ENCODE peak calls at places on chromosomes 12 and 14, in nine cellular contexts. One of them, this sample, is unnamed.

GRCh38 chr14:68718033-68718725 is 74.7 kb downstream of the ZFP36L1 start:
- DNase-seq in effector memory CD4-positive, alpha-beta T cell: no peak
- DNase-seq in KBM-7: no peak
- DNase-seq in thoracic aorta: no peak
- DNase-seq in iris pigment epithelial cell: no peak
- DNase-seq in activated effector memory CD4-positive, alpha-beta T cell treated with Interleukin-2 at 50 U/mL for 16 hours: no peak
- DNase-seq in stimulated activated naive CD4-positive, alpha-beta T cell treated with Interleukin-2 at 50 U/mL for 16 hours: no peak
- DNase-seq in ovary: no peak
- DNase-seq in effector memory CD8-positive, alpha-beta T cell: no peak
- DNase-seq in this sample: no peak

GRCh38 chr14:51302319-51303030 is 62.4 kb downstream of the TMX1 start:
- DNase-seq in effector memory CD4-positive, alpha-beta T cell: no peak
- DNase-seq in KBM-7: no peak
- DNase-seq in thoracic aorta: no peak
- DNase-seq in iris pigment epithelial cell: no peak
- DNase-seq in activated effector memory CD4-positive, alpha-beta T cell treated with Interleukin-2 at 50 U/mL for 16 hours: no peak
- DNase-seq in stimulated activated naive CD4-positive, alpha-beta T cell treated with Interleukin-2 at 50 U/mL for 16 hours: no peak
- DNase-seq in ovary: peak; percentile 31
- DNase-seq in effector memory CD8-positive, alpha-beta T cell: no peak
- DNase-seq in this sample: no peak

GRCh38 chr14:95137804-95138167 is 19.5 kb downstream of the DICER1 start:
- DNase-seq in effector memory CD4-positive, alpha-beta T cell: no peak
- DNase-seq in KBM-7: no peak
- DNase-seq in thoracic aorta: no peak
- DNase-seq in iris pigment epithelial cell: no peak
- DNase-seq in activated effector memory CD4-positive, alpha-beta T cell treated with Interleukin-2 at 50 U/mL for 16 hours: no peak
- DNase-seq in stimulated activated naive CD4-positive, alpha-beta T cell treated with Interleukin-2 at 50 U/mL for 16 hours: no peak
- DNase-seq in ovary: no peak
- DNase-seq in effector memory CD8-positive, alpha-beta T cell: no peak
- DNase-seq in this sample: no peak

GRCh38 chr12:27284751-27285150 is 40.7 kb downstream of the STK38L start:
- DNase-seq in effector memory CD4-positive, alpha-beta T cell: no peak
- DNase-seq in KBM-7: no peak
- DNase-seq in thoracic aorta: no peak
- DNase-seq in iris pigment epithelial cell: peak; percentile 77
- DNase-seq in activated effector memory CD4-positive, alpha-beta T cell treated with Interleukin-2 at 50 U/mL for 16 hours: no peak
- DNase-seq in stimulated activated naive CD4-positive, alpha-beta T cell treated with Interleukin-2 at 50 U/mL for 16 hours: no peak
- DNase-seq in ovary: no peak
- DNase-seq in effector memory CD8-positive, alpha-beta T cell: no peak
- DNase-seq in this sample: no peak

GRCh38 chr12:38166225-38166624 is 150.3 kb upstream of the ALG10B start:
- DNase-seq in effector memory CD4-positive, alpha-beta T cell: no peak
- DNase-seq in KBM-7: no peak
- DNase-seq in thoracic aorta: no peak
- DNase-seq in iris pigment epithelial cell: no peak
- DNase-seq in activated effector memory CD4-positive, alpha-beta T cell treated with Interleukin-2 at 50 U/mL for 16 hours: no peak
- DNase-seq in stimulated activated naive CD4-positive, alpha-beta T cell treated with Interleukin-2 at 50 U/mL for 16 hours: no peak
- DNase-seq in ovary: no peak
- DNase-seq in effector memory CD8-positive, alpha-beta T cell: no peak
- DNase-seq in this sample: no peak

GRCh38 chr12:111248981-111249380 is 119.9 kb downstream of the PHETA1 start:
- DNase-seq in effector memory CD4-positive, alpha-beta T cell: no peak
- DNase-seq in KBM-7: no peak
- DNase-seq in thoracic aorta: no peak
- DNase-seq in iris pigment epithelial cell: no peak
- DNase-seq in activated effector memory CD4-positive, alpha-beta T cell treated with Interleukin-2 at 50 U/mL for 16 hours: no peak
- DNase-seq in stimulated activated naive CD4-positive, alpha-beta T cell treated with Interleukin-2 at 50 U/mL for 16 hours: no peak
- DNase-seq in ovary: no peak
- DNase-seq in effector memory CD8-positive, alpha-beta T cell: no peak
- DNase-seq in this sample: no peak

GRCh38 chr12:62802981-62803380 is 132.0 kb downstream of the PPM1H start:
- DNase-seq in effector memory CD4-positive, alpha-beta T cell: no peak
- DNase-seq in KBM-7: no peak
- DNase-seq in thoracic aorta: no peak
- DNase-seq in iris pigment epithelial cell: peak; percentile 33
- DNase-seq in activated effector memory CD4-positive, alpha-beta T cell treated with Interleukin-2 at 50 U/mL for 16 hours: no peak
- DNase-seq in stimulated activated naive CD4-positive, alpha-beta T cell treated with Interleukin-2 at 50 U/mL for 16 hours: no peak
- DNase-seq in ovary: no peak
- DNase-seq in effector memory CD8-positive, alpha-beta T cell: no peak
- DNase-seq in this sample: no peak

GRCh38 chr12:89162704-89163261 is 189.5 kb downstream of the DUSP6 start:
- DNase-seq in effector memory CD4-positive, alpha-beta T cell: no peak
- DNase-seq in KBM-7: peak; percentile 99
- DNase-seq in thoracic aorta: peak; percentile 40
- DNase-seq in iris pigment epithelial cell: peak; percentile 100
- DNase-seq in activated effector memory CD4-positive, alpha-beta T cell treated with Interleukin-2 at 50 U/mL for 16 hours: no peak
- DNase-seq in stimulated activated naive CD4-positive, alpha-beta T cell treated with Interleukin-2 at 50 U/mL for 16 hours: peak; percentile 76
- DNase-seq in ovary: no peak
- DNase-seq in effector memory CD8-positive, alpha-beta T cell: no peak
- DNase-seq in this sample: peak; percentile 81

GRCh38 chr14:105317546-105317945 is 3.0 kb downstream of the PACS2 start:
- DNase-seq in effector memory CD4-positive, alpha-beta T cell: no peak
- DNase-seq in KBM-7: no peak
- DNase-seq in thoracic aorta: no peak
- DNase-seq in iris pigment epithelial cell: peak; percentile 31
- DNase-seq in activated effector memory CD4-positive, alpha-beta T cell treated with Interleukin-2 at 50 U/mL for 16 hours: no peak
- DNase-seq in stimulated activated naive CD4-positive, alpha-beta T cell treated with Interleukin-2 at 50 U/mL for 16 hours: no peak
- DNase-seq in ovary: no peak
- DNase-seq in effector memory CD8-positive, alpha-beta T cell: no peak
- DNase-seq in this sample: no peak

GRCh38 chr12:4865246-4865645 is 44.5 kb upstream of the KCNA1 start:
- DNase-seq in effector memory CD4-positive, alpha-beta T cell: no peak
- DNase-seq in KBM-7: no peak
- DNase-seq in thoracic aorta: no peak
- DNase-seq in iris pigment epithelial cell: no peak
- DNase-seq in activated effector memory CD4-positive, alpha-beta T cell treated with Interleukin-2 at 50 U/mL for 16 hours: no peak
- DNase-seq in stimulated activated naive CD4-positive, alpha-beta T cell treated with Interleukin-2 at 50 U/mL for 16 hours: no peak
- DNase-seq in ovary: no peak
- DNase-seq in effector memory CD8-positive, alpha-beta T cell: no peak
- DNase-seq in this sample: no peak

GRCh38 chr12:116708826-116709756 is 28.8 kb downstream of the SPRING1 start:
- DNase-seq in effector memory CD4-positive, alpha-beta T cell: peak; percentile 12
- DNase-seq in KBM-7: peak; percentile 78
- DNase-seq in thoracic aorta: no peak
- DNase-seq in iris pigment epithelial cell: peak; percentile 31
- DNase-seq in activated effector memory CD4-positive, alpha-beta T cell treated with Interleukin-2 at 50 U/mL for 16 hours: peak; percentile 27
- DNase-seq in stimulated activated naive CD4-positive, alpha-beta T cell treated with Interleukin-2 at 50 U/mL for 16 hours: peak; percentile 19
- DNase-seq in ovary: peak; percentile 64
- DNase-seq in effector memory CD8-positive, alpha-beta T cell: peak; percentile 35
- DNase-seq in this sample: peak; percentile 54

GRCh38 chr14:70915415-70915814 is 8.2 kb downstream of the PCNX1 start:
- DNase-seq in effector memory CD4-positive, alpha-beta T cell: no peak
- DNase-seq in KBM-7: no peak
- DNase-seq in thoracic aorta: no peak
- DNase-seq in iris pigment epithelial cell: no peak
- DNase-seq in activated effector memory CD4-positive, alpha-beta T cell treated with Interleukin-2 at 50 U/mL for 16 hours: no peak
- DNase-seq in stimulated activated naive CD4-positive, alpha-beta T cell treated with Interleukin-2 at 50 U/mL for 16 hours: no peak
- DNase-seq in ovary: no peak
- DNase-seq in effector memory CD8-positive, alpha-beta T cell: no peak
- DNase-seq in this sample: no peak

GRCh38 chr14:63770187-63770807 is 42.4 kb upstream of the SGPP1 start:
- DNase-seq in effector memory CD4-positive, alpha-beta T cell: peak; percentile 32
- DNase-seq in KBM-7: peak; percentile 60
- DNase-seq in thoracic aorta: no peak
- DNase-seq in iris pigment epithelial cell: peak; percentile 59
- DNase-seq in activated effector memory CD4-positive, alpha-beta T cell treated with Interleukin-2 at 50 U/mL for 16 hours: peak; percentile 9
- DNase-seq in stimulated activated naive CD4-positive, alpha-beta T cell treated with Interleukin-2 at 50 U/mL for 16 hours: no peak
- DNase-seq in ovary: peak; percentile 29
- DNase-seq in effector memory CD8-positive, alpha-beta T cell: peak; percentile 46
- DNase-seq in this sample: no peak

GRCh38 chr14:67623114-67623513 is 3.4 kb downstream of the ARG2 start:
- DNase-seq in effector memory CD4-positive, alpha-beta T cell: no peak
- DNase-seq in KBM-7: no peak
- DNase-seq in thoracic aorta: no peak
- DNase-seq in iris pigment epithelial cell: peak; percentile 63
- DNase-seq in activated effector memory CD4-positive, alpha-beta T cell treated with Interleukin-2 at 50 U/mL for 16 hours: no peak
- DNase-seq in stimulated activated naive CD4-positive, alpha-beta T cell treated with Interleukin-2 at 50 U/mL for 16 hours: no peak
- DNase-seq in ovary: no peak
- DNase-seq in effector memory CD8-positive, alpha-beta T cell: no peak
- DNase-seq in this sample: no peak

GRCh38 chr12:89075890-89076591 is 276.3 kb downstream of the DUSP6 start:
- DNase-seq in effector memory CD4-positive, alpha-beta T cell: no peak
- DNase-seq in KBM-7: no peak
- DNase-seq in thoracic aorta: no peak
- DNase-seq in iris pigment epithelial cell: peak; percentile 34
- DNase-seq in activated effector memory CD4-positive, alpha-beta T cell treated with Interleukin-2 at 50 U/mL for 16 hours: no peak
- DNase-seq in stimulated activated naive CD4-positive, alpha-beta T cell treated with Interleukin-2 at 50 U/mL for 16 hours: no peak
- DNase-seq in ovary: no peak
- DNase-seq in effector memory CD8-positive, alpha-beta T cell: no peak
- DNase-seq in this sample: no peak

GRCh38 chr12:113154351-113154973 is 4.9 kb downstream of the CFAP73 start:
- DNase-seq in effector memory CD4-positive, alpha-beta T cell: no peak
- DNase-seq in KBM-7: no peak
- DNase-seq in thoracic aorta: no peak
- DNase-seq in iris pigment epithelial cell: peak; percentile 35
- DNase-seq in activated effector memory CD4-positive, alpha-beta T cell treated with Interleukin-2 at 50 U/mL for 16 hours: no peak
- DNase-seq in stimulated activated naive CD4-positive, alpha-beta T cell treated with Interleukin-2 at 50 U/mL for 16 hours: no peak
- DNase-seq in ovary: no peak
- DNase-seq in effector memory CD8-positive, alpha-beta T cell: no peak
- DNase-seq in this sample: no peak

GRCh38 chr14:102917469-102918211 is 4.8 kb upstream of the AMN start:
- DNase-seq in effector memory CD4-positive, alpha-beta T cell: peak; percentile 33
- DNase-seq in KBM-7: peak; percentile 75
- DNase-seq in thoracic aorta: no peak
- DNase-seq in iris pigment epithelial cell: peak; percentile 26
- DNase-seq in activated effector memory CD4-positive, alpha-beta T cell treated with Interleukin-2 at 50 U/mL for 16 hours: peak; percentile 40
- DNase-seq in stimulated activated naive CD4-positive, alpha-beta T cell treated with Interleukin-2 at 50 U/mL for 16 hours: peak; percentile 35
- DNase-seq in ovary: no peak
- DNase-seq in effector memory CD8-positive, alpha-beta T cell: peak; percentile 52
- DNase-seq in this sample: peak; percentile 55

GRCh38 chr14:55398679-55399078 is 13.0 kb downstream of the ATG14 start:
- DNase-seq in effector memory CD4-positive, alpha-beta T cell: no peak
- DNase-seq in KBM-7: no peak
- DNase-seq in thoracic aorta: peak; percentile 38
- DNase-seq in iris pigment epithelial cell: peak; percentile 97
- DNase-seq in activated effector memory CD4-positive, alpha-beta T cell treated with Interleukin-2 at 50 U/mL for 16 hours: no peak
- DNase-seq in stimulated activated naive CD4-positive, alpha-beta T cell treated with Interleukin-2 at 50 U/mL for 16 hours: no peak
- DNase-seq in ovary: peak; percentile 33
- DNase-seq in effector memory CD8-positive, alpha-beta T cell: no peak
- DNase-seq in this sample: no peak

GRCh38 chr14:32200368-32201195 is 1.3 kb upstream of the RNU6-7 start:
- DNase-seq in effector memory CD4-positive, alpha-beta T cell: no peak
- DNase-seq in KBM-7: no peak
- DNase-seq in thoracic aorta: no peak
- DNase-seq in iris pigment epithelial cell: no peak
- DNase-seq in activated effector memory CD4-positive, alpha-beta T cell treated with Interleukin-2 at 50 U/mL for 16 hours: no peak
- DNase-seq in stimulated activated naive CD4-positive, alpha-beta T cell treated with Interleukin-2 at 50 U/mL for 16 hours: no peak
- DNase-seq in ovary: no peak
- DNase-seq in effector memory CD8-positive, alpha-beta T cell: no peak
- DNase-seq in this sample: no peak

GRCh38 chr12:122471324-122472226 is 29.2 kb downstream of the ZCCHC8 start:
- DNase-seq in effector memory CD4-positive, alpha-beta T cell: no peak
- DNase-seq in KBM-7: peak; percentile 58
- DNase-seq in thoracic aorta: no peak
- DNase-seq in iris pigment epithelial cell: peak; percentile 81
- DNase-seq in activated effector memory CD4-positive, alpha-beta T cell treated with Interleukin-2 at 50 U/mL for 16 hours: no peak
- DNase-seq in stimulated activated naive CD4-positive, alpha-beta T cell treated with Interleukin-2 at 50 U/mL for 16 hours: no peak
- DNase-seq in ovary: no peak
- DNase-seq in effector memory CD8-positive, alpha-beta T cell: no peak
- DNase-seq in this sample: no peak